ENCODE peak calls at places on chromosomes 13 and 19, in five cellular contexts. X, F, P, Z and K are unnamed samples.

GRCh38 chr19:29002336-29002735 is 210.6 kb downstream of the UQCRFS1 start:
- DNase-seq in X (no peak), F (no peak), P (no peak), Z (no peak), K (no peak)

GRCh38 chr19:5542665-5543064 is 25.1 kb downstream of the TINCR start:
- DNase-seq in X (no peak), F (peak; percentile 41), P (no peak), Z (no peak), K (no peak)

GRCh38 chr13:36029171-36029570 is 102.0 kb downstream of the DCLK1 start:
- DNase-seq in X (no peak), F (no peak), P (peak; percentile 74), Z (no peak), K (no peak)

GRCh38 chr19:898663-899062 is 5.4 kb downstream of the RNU6-9 start:
- DNase-seq in X (no peak), F (no peak), P (no peak), Z (no peak), K (no peak)

GRCh38 chr13:32941368-32941767 is 74.9 kb upstream of the KL start:
- DNase-seq in X (no peak), F (no peak), P (no peak), Z (no peak), K (no peak)

GRCh38 chr13:31945202-31945978 is 86.2 kb upstream of the FRY start:
- DNase-seq in X (peak; percentile 31), F (peak; percentile 55), P (peak; percentile 74), Z (peak; percentile 81), K (peak; percentile 92)

GRCh38 chr19:46818812-46819211 is 30.4 kb upstream of the SLC1A5 start:
- DNase-seq in X (no peak), F (peak; percentile 65), P (peak; percentile 10), Z (no peak), K (no peak)

GRCh38 chr13:73702419-73703071 is 431.7 kb downstream of the KLF12 start:
- DNase-seq in X (no peak), F (peak; percentile 13), P (peak; percentile 20), Z (no peak), K (no peak)

GRCh38 chr19:30694156-30694555 is 322.0 kb downstream of the ZNF536 start:
- DNase-seq in X (no peak), F (no peak), P (no peak), Z (no peak), K (no peak)

GRCh38 chr13:110726726-110727125 is 13.2 kb downstream of the ING1 start:
- DNase-seq in X (no peak), F (no peak), P (no peak), Z (no peak), K (no peak)

GRCh38 chr13:87536499-87536898 is 134.7 kb upstream of the SLITRK5 start:
- DNase-seq in X (no peak), F (no peak), P (peak; percentile 64), Z (no peak), K (no peak)

GRCh38 chr19:52691215-52691610 is 43.6 kb downstream of the ZNF611 start:
- DNase-seq in X (no peak), F (peak; percentile 36), P (no peak), Z (no peak), K (no peak)

GRCh38 chr13:89733686-89734085 is 1613.8 kb upstream of the MIR17HG start:
- DNase-seq in X (no peak), F (no peak), P (no peak), Z (no peak), K (no peak)

GRCh38 chr19:3403489-3404323 is 37.3 kb downstream of the NFIC start:
- DNase-seq in X (peak; percentile 63), F (no peak), P (peak; percentile 96), Z (peak; percentile 91), K (peak; percentile 98)

GRCh38 chr13:48631441-48631840 is 22.3 kb upstream of the CYSLTR2 start:
- DNase-seq in X (no peak), F (no peak), P (peak; percentile 51), Z (no peak), K (no peak)

GRCh38 chr13:110641055-110642015 is 26.0 kb downstream of the NAXD start:
- DNase-seq in X (no peak), F (no peak), P (peak; percentile 48), Z (peak; percentile 61), K (peak; percentile 54)

GRCh38 chr13:40672310-40673060 is 6.0 kb upstream of the FOXO1 start:
- DNase-seq in X (no peak), F (peak; percentile 72), P (peak; percentile 84), Z (no peak), K (peak; percentile 86)

GRCh38 chr19:14343286-14343685 is 38.0 kb upstream of the ADGRE5 start:
- DNase-seq in X (peak; percentile 55), F (no peak), P (no peak), Z (no peak), K (no peak)

GRCh38 chr19:8240274-8241229 is 31.4 kb downstream of the CERS4 start:
- DNase-seq in X (peak; percentile 74), F (peak; percentile 92), P (peak; percentile 97), Z (peak; percentile 92), K (peak; percentile 88)

GRCh38 chr13:87094646-87095045 is 576.5 kb upstream of the SLITRK5 start:
- DNase-seq in X (no peak), F (peak; percentile 82), P (no peak), Z (no peak), K (no peak)

GRCh38 chr13:36847541-36848045 is 28.6 kb downstream of the RFXAP start:
- DNase-seq in X (no peak), F (no peak), P (no peak), Z (no peak), K (no peak)

GRCh38 chr19:34452671-34453253 is 24.6 kb downstream of the UBA2 start:
- DNase-seq in X (no peak), F (no peak), P (no peak), Z (no peak), K (no peak)

GRCh38 chr19:11505032-11505503 is 571 bp downstream of the ZNF653 start:
- DNase-seq in X (peak; percentile 99), F (peak; percentile 98), P (peak; percentile 92), Z (peak; percentile 99), K (peak; percentile 98)

GRCh38 chr13:62564770-62565169 is 1149.1 kb upstream of the PCDH20 start:
- DNase-seq in X (no peak), F (no peak), P (no peak), Z (no peak), K (no peak)

GRCh38 chr13:92187378-92187989 is 789.1 kb downstream of the GPC5 start:
- DNase-seq in X (peak; percentile 63), F (peak; percentile 50), P (peak; percentile 46), Z (no peak), K (peak; percentile 54)

GRCh38 chr13:95893861-95894260 is 159.3 kb downstream of the UGGT2 start:
- DNase-seq in X (no peak), F (peak; percentile 24), P (no peak), Z (no peak), K (no peak)

GRCh38 chr19:38656171-38656981 is 8.9 kb downstream of the ACTN4 start:
- DNase-seq in X (no peak), F (no peak), P (peak; percentile 62), Z (no peak), K (peak; percentile 77)

GRCh38 chr19:38657633-38658222 is 10.3 kb downstream of the ACTN4 start:
- DNase-seq in X (no peak), F (peak; percentile 92), P (peak; percentile 95), Z (no peak), K (peak; percentile 90)

GRCh38 chr19:38655148-38655824 is 7.8 kb downstream of the ACTN4 start:
- DNase-seq in X (no peak), F (no peak), P (peak; percentile 66), Z (no peak), K (peak; percentile 57)

GRCh38 chr19:38653028-38653571 is 5.7 kb downstream of the ACTN4 start:
- DNase-seq in X (peak; percentile 79), F (no peak), P (peak; percentile 57), Z (no peak), K (no peak)

DNA sequence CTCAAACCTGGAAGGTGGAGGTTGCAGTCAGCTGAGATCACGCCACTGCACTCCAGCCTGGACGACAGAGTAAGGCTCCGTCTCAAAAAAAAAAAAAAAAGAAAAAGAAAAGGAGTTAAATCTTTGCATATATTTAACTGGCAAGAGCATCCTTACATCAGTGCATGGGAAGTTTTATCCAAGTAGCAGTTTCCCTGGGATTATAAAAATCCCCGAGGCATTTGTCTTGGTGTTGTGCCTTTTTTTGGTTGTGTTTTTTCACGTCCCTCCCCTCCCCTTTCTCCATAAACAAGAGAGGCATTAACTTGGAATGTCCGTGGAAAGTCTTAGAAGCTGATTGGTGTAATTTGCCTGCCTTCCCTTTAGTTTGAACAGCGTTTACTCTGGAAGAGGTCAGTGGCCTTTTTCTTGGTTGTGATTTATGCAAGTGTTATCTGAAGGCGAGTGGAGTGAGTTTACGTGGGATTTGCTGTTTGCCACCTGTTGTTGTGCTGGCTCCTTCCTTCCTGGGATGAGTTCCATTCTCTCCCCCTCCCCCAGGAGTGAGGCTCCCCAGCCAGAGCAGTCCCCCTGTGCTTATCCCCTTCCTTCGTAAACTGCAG is 7.1 kb downstream of the ACTN4 start:
- DNase-seq in X (no peak), F (no peak), P (peak; percentile 52), Z (no peak), K (no peak)
- H3K4me3 ChIP-seq in X (no peak overlapping the region), F (no peak overlapping the region), P (no peak overlapping the region), Z (peak overlapping the region; percentile 14), K (no peak overlapping the region)

GRCh38 chr13:60343978-60344377 is 53.0 kb upstream of the TDRD3 start:
- DNase-seq in X (no peak), F (no peak), P (no peak), Z (no peak), K (no peak)
- H3K4me3 ChIP-seq in X (no peak overlapping the region), F (no peak overlapping the region), P (no peak overlapping the region), Z (no peak overlapping the region), K (no peak overlapping the region)

DNA sequence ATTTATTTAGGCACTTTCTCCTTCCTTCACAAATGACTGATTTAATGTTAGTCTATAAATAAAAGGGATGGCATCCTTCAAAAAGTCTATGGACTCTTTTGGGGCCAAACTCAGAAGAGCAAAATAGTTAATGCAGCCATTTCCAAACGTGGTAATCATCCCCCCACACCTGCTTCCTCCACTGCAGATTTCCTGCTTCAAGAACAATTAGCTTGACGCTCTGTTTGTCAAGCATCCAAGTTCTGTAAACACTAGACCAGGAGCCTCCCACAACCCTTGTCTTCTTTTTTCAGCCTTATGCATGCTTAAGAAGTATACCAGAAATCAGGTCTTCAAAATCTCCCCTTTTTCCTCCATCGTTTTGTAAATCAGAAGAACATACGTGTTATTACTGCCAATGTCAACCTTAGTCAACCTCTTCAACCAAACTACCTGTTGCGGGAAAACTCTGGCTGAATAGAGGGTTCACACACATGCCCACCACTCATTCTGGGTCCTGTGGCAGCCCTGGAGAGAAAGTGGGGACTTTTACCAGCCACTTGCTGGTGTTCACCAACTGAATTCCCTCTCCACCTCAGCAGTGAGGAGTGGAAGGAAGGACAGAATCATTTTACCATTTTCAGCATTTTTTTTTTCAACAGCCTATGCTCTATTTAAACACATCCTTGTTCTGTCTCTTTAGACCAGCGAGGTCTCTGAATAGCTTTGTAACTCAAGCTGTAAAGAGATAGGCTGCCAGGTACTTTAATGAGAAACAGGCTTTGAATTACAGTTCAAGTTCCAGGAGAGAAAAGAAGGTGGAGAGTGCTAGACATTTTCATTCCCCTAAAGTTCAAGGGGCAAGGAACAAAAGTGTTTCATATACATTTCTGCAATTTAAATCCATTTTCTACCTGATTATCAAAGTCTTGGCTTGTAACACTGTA is 39.1 kb downstream of the EFNB2 start:
- DNase-seq in X (peak; percentile 55), F (no peak), P (peak; percentile 35), Z (no peak), K (no peak)
- H3K4me3 ChIP-seq in X (no peak overlapping the region), F (no peak overlapping the region), P (no peak overlapping the region), Z (no peak overlapping the region), K (no peak overlapping the region)

DNA sequence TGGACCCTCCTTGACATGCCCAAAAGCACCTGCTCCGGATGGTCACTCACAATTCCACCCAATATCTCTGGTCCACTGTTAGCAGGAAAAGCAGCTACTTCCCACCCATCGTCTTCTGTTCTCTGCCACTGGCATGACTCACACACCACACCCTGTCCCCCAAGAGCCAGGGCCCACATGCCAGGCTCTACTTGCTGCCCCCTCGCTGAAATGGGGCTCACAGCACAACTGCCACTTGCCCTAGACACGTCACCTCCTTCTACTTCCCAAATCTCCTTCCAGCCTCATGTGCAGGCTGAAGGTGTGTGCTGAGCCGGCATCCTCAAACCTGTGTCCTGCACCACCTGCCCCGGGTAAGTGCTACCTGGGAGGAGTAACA is 65.0 kb downstream of the TBC1D4 start:
- DNase-seq in X (no peak), F (no peak), P (no peak), Z (no peak), K (no peak)
- H3K4me3 ChIP-seq in X (no peak overlapping the region), F (no peak overlapping the region), P (no peak overlapping the region), Z (no peak overlapping the region), K (no peak overlapping the region)